ENCODE peak calls at places on chromosomes 12 and 14, in seven cellular contexts. H is OCI-LY7, M is hepatocyte, O is uterus, X is GM06990, L is heart right ventricle, I is kidney epithelial cell. E is an unnamed sample. For H3K36me3, the result is how much of the 10 kb centered on the place peaks cover.

GRCh38 chr12:38886064-38886463 is 19.3 kb downstream of the CPNE8 start:
- DNase-seq in H (no peak), M (peak), O (peak), X (no peak), L (no peak), I (peak), E (peak)

GRCh38 chr12:130856088-130856487 is 15.8 kb upstream of the RAN start:
- DNase-seq in H (no peak), M (no peak), O (no peak), X (no peak), L (no peak), I (no peak), E (no peak)

GRCh38 chr14:93893550-93894329 is 33.4 kb upstream of the FAM181A start:
- DNase-seq in H (no peak), M (no peak), O (no peak), X (no peak), L (no peak), I (no peak), E (no peak)

GRCh38 chr12:94649349-94650142 is 811 bp downstream of the TMCC3 start:
- DNase-seq in H (no peak), M (peak), O (peak), X (peak), L (peak), I (no peak), E (peak)

GRCh38 chr12:29732211-29732992 is 51.3 kb downstream of the TMTC1 start:
- DNase-seq in H (no peak), M (no peak), O (no peak), X (no peak), L (no peak), I (no peak), E (no peak)

GRCh38 chr12:92146497-92146828 is 817 bp upstream of the BTG1 start:
- DNase-seq in H (no peak), M (no peak), O (no peak), X (no peak), L (no peak), I (no peak), E (no peak)

GRCh38 chr12:34396006-34396860 is 373.9 kb downstream of the ALG10 start:
- DNase-seq in H (no peak), M (no peak), O (peak), X (no peak), L (peak), I (no peak), E (no peak)

GRCh38 chr12:31845613-31846321 is 113.4 kb upstream of the RESF1 start:
- DNase-seq in H (no peak), M (peak), O (no peak), X (no peak), L (no peak), I (no peak), E (no peak)

GRCh38 chr14:34387974-34388533 is 74.0 kb downstream of the SPTSSA start:
- DNase-seq in H (no peak), M (no peak), O (no peak), X (no peak), L (no peak), I (no peak), E (no peak)

GRCh38 chr12:91804533-91804932 is 341.1 kb downstream of the BTG1 start:
- DNase-seq in H (no peak), M (peak), O (no peak), X (no peak), L (no peak), I (peak), E (peak)

GRCh38 chr12:68903511-68903910 is 29.5 kb downstream of the CPM start:
- DNase-seq in H (no peak), M (no peak), O (no peak), X (no peak), L (no peak), I (no peak), E (no peak)

GRCh38 chr12:7092229-7092985 is at the start of gene C1R:
- DNase-seq in H (peak), M (peak), O (peak), X (peak), L (peak), I (peak), E (peak)

GRCh38 chr12:109255377-109255776 is 53.7 kb downstream of the FOXN4 start:
- DNase-seq in H (peak), M (no peak), O (no peak), X (no peak), L (no peak), I (no peak), E (no peak)

GRCh38 chr14:60196291-60196690 is 31.1 kb upstream of the DHRS7 start:
- DNase-seq in H (no peak), M (no peak), O (no peak), X (no peak), L (no peak), I (no peak), E (peak)

GRCh38 chr14:91177073-91177796 is 63.4 kb downstream of the DGLUCY start:
- DNase-seq in H (peak), M (peak), O (peak), X (no peak), L (no peak), I (peak), E (peak)

GRCh38 chr14:42023452-42023851 is 416.8 kb downstream of the LRFN5 start:
- DNase-seq in H (no peak), M (no peak), O (no peak), X (no peak), L (no peak), I (no peak), E (no peak)

GRCh38 chr12:98256830-98257229 is 258.6 kb upstream of the TMPO start:
- DNase-seq in H (no peak), M (no peak), O (no peak), X (no peak), L (no peak), I (no peak), E (no peak)

GRCh38 chr14:45156067-45156466 is 20.3 kb downstream of the FANCM start:
- DNase-seq in H (no peak), M (no peak), O (no peak), X (no peak), L (no peak), I (no peak), E (no peak)

GRCh38 chr14:52402812-52403526 is 88.9 kb downstream of the PTGER2 start:
- DNase-seq in H (no peak), M (no peak), O (no peak), X (no peak), L (no peak), I (no peak), E (peak)

DNA sequence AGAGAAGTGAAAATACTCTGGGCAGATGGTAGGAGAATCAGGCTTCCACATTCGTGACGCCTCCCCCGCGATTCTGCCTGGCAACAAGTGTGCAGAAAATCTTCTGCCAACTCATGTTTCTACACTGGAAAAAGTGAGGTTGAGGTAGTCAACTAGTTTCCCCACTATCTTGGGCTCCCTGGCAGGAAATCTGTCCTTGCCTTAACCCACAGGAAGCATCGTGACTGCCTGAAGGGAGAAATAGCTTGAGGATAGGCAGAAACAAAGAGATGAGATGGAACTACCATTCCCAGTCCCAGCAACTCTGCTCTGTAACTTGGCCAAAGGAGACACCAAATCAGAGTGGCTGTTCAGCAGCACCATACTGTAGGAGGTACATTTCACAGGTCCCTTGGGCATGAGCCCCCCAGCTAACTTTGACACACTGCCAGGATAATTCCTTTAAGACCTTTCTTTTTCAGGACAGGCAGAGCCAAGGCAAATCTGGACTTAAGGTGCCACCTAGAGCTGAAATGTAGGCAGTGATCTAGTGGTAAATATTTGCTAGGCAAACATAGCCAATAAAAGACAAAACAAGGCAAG is 205.0 kb downstream of the PTPRO start:
- DNase-seq in H (peak), M (no peak), O (no peak), X (no peak), L (peak), I (no peak), E (peak)
- TF ChIP-seq CTCF in H (peak), M (peak), O (no peak), X (no peak), L (no peak), I (peak), E (peak)

GRCh38 chr14:61379639-61380184 is 58.3 kb downstream of the PRKCH start:
- DNase-seq in H (peak), M (no peak), O (no peak), X (peak), L (no peak), I (no peak), E (no peak)
- H3K4me3 ChIP-seq in H (no peak), M (no peak), O (no peak), X (no peak), L (no peak), I (no peak), E (no peak)

DNA sequence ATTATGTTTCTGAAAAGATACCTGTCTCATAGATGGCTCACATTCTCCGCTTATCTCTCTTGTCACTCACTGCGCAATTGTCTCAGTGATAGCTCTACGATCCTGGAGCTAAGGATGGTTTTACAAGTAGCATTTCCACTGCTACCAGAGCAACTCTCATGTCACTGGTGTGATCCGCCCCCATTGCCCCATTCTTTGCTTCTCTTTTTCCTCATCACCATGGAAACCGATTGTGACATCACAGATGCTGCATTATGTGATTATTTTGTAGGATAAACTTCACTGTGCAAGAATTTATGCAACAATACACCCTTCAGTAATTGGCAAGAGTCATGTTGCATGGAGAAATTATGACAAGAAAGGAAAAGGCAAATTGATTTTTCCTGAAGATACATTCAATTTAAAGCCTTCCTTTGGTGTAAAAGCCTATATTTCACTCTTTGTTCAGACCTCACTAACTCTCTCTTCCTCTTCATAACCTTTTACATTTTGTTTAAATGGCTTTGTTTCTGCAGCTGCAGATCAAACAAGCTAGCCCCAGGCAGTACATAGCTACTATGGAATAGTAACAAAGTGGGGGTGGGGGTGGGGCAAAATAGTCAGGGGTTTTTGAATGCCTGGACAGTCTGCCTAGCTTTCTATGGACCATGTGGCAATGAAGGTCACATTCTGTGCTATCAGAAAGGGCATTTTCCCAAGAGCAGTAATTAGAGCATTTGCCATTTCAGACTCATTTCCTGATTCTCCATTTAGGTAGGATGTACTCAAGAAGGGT is 539.8 kb downstream of the NRXN3 start:
- DNase-seq in H (no peak), M (no peak), O (no peak), X (no peak), L (no peak), I (no peak), E (no peak)
- H3K36me3 ChIP-seq in H (under half), M (under half), O (under half), X (under half), L (under half), I (under half), E (under half)

DNA sequence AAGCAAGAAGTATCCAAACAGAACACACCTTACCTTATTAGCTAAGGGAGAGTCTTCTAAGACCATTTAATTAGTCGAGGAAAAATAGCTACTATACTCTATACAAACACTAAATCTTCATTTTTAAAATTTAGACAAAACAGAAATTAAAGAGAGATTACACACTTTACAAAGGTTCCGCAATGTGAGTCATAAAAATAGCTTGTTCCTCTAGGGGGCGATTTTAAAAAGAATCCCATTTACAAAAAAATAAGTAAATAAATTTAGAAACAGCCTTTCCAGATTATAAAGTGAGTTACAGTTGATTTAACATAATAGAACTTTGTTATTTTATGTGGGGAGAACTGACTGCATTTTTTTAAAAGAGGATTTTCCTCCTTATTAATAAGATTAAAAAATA is 201.6 kb downstream of the PAX9 start:
- DNase-seq in H (no peak), M (no peak), O (no peak), X (no peak), L (no peak), I (no peak), E (no peak)
- TF ChIP-seq CTCF in H (peak), M (no peak), O (no peak), X (peak), L (no peak), I (no peak), E (no peak)

GRCh38 chr14:38723954-38724353 is 379.1 kb downstream of the SEC23A start:
- DNase-seq in H (no peak), M (no peak), O (no peak), X (no peak), L (no peak), I (no peak), E (no peak)

GRCh38 chr14:38723277-38723676 is 379.8 kb downstream of the SEC23A start:
- DNase-seq in H (no peak), M (no peak), O (no peak), X (no peak), L (no peak), I (no peak), E (no peak)

GRCh38 chr14:38724621-38725020 is 378.4 kb downstream of the SEC23A start:
- DNase-seq in H (no peak), M (no peak), O (no peak), X (no peak), L (no peak), I (no peak), E (no peak)

GRCh38 chr14:38718519-38718918 is 384.5 kb downstream of the SEC23A start:
- DNase-seq in H (no peak), M (no peak), O (no peak), X (no peak), L (no peak), I (no peak), E (no peak)

GRCh38 chr14:38721822-38722431 is 381.1 kb downstream of the SEC23A start:
- DNase-seq in H (peak), M (peak), O (peak), X (no peak), L (peak), I (no peak), E (peak)
- H3K4me3 ChIP-seq in H (no peak), M (no peak), O (no peak), X (no peak), L (no peak), I (no peak), E (no peak)

DNA sequence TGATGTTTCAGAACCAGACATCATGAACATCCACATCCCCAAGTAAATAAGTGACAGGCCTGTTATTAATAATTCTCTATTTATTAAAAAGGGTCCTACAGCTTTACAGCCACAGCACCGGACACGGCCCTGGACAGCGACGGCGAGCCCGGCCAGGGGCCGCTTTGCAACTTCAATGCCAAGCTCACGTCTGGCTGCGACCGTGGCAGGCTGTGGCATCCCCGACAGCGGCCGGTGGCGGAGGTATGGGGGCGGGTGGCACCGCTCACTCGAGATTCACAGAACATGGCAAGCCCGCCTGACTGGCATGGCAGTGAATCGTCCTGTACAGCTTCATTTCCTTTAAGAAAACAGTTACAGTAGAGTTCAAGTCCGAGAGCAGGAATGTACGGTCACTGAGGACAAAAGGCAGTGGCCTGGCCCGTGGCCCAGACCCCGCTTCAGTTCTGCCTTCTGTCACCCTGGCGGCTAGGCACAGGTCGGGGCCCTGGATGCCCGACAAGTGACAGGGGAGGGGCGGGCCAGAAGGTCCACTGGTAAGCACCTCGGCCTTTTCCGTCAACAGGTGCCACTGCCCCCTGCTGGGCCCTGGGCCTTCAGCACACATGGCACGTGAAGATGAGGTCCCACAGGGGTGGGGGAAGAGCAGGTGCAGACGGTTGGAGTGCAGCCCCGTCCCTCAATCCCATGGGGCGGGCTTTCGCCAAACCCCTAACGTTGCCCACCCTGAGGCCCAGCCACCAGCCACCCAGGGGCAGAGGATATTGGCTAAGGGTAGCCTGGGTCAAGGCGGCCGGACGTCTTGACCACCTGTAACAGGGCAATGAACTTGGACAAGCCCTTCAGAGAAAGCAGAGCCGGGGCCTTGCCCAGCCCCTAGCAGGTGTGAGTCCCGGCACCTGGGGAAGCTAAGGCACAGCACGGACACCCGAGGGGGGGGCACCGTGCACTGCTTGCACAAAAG is 30.3 kb downstream of the HIP1R start:
- DNase-seq in H (peak), M (peak), O (no peak), X (no peak), L (peak), I (no peak), E (no peak)
- H3K36me3 ChIP-seq in H (under half), M (under half), O (under half), X (under half), L (under half), I (under half), E (under half)

GRCh38 chr12:46373303-46374182 is 970 bp upstream of the SLC38A2 start:
- DNase-seq in H (peak), M (peak), O (peak), X (peak), L (peak), I (no peak), E (no peak)
- TF ChIP-seq CTCF in H (no peak), M (peak), O (peak), X (no peak), L (peak), I (peak), E (no peak)

E was measured in bronchial epithelial cell.